ENCODE peak calls at places on chromosomes 12 and 14, in nine cellular contexts. R is A549, L is WTC11, F is lung, I is neural progenitor cell, C is heart right ventricle, A is heart left ventricle, T is mucosa of descending colon, P is AG10803. O is an unnamed sample.

GRCh38 chr14:70995671-70996070 is 88.4 kb downstream of the PCNX1 start:
- DNase-seq in P (peak; percentile 8), R (peak; percentile 76), L (peak; percentile 33), F (no peak), I (no peak), T (peak; percentile 59), C (no peak), A (no peak), O (no peak)

GRCh38 chr12:121626087-121626852 is at the start of gene ORAI1:
- DNase-seq in C (peak; percentile 98), L (peak; percentile 96), R (peak; percentile 96), P (peak; percentile 93), A (peak; percentile 99), F (peak; percentile 95), T (peak; percentile 99), I (peak; percentile 98), O (peak; percentile 98)

GRCh38 chr12:103272949-103273348 is 222.8 kb downstream of the C12orf42 start:
- DNase-seq in C (no peak), P (no peak), R (no peak), F (no peak), T (no peak), A (no peak), I (no peak), L (no peak), O (no peak)

GRCh38 chr12:2244013-2244861 is 191.4 kb downstream of the CACNA1C start:
- DNase-seq in L (peak; percentile 47), C (no peak), I (peak; percentile 76), R (no peak), F (no peak), P (peak; percentile 89), A (no peak), T (no peak), O (peak; percentile 17)

GRCh38 chr14:50355692-50356091 is 41.0 kb downstream of the CDKL1 start:
- DNase-seq in R (no peak), P (no peak), T (no peak), A (no peak), C (no peak), L (no peak), I (no peak), F (no peak), O (no peak)

GRCh38 chr12:117863004-117863709 is 105.6 kb downstream of the KSR2 start:
- DNase-seq in A (no peak), T (no peak), C (no peak), L (no peak), I (no peak), P (peak; percentile 73), F (no peak), R (no peak), O (no peak)

GRCh38 chr12:95143784-95144205 is 70.4 kb upstream of the NR2C1 start:
- DNase-seq in T (no peak), C (no peak), P (peak; percentile 46), F (no peak), L (no peak), A (no peak), R (no peak), I (no peak), O (no peak)

GRCh38 chr12:44677724-44678123 is 198.4 kb downstream of the NELL2 start:
- DNase-seq in F (no peak), T (no peak), L (no peak), C (no peak), I (no peak), R (no peak), P (no peak), A (no peak), O (no peak)

GRCh38 chr12:76032043-76032981 is 736 bp upstream of the PHLDA1 start:
- DNase-seq in T (peak; percentile 31), R (peak; percentile 74), P (peak; percentile 67), C (no peak), I (peak; percentile 67), F (peak; percentile 52), L (peak; percentile 41), A (no peak), O (peak; percentile 15)

GRCh38 chr12:106446429-106447092 is 89.0 kb downstream of the POLR3B start:
- DNase-seq in P (no peak), L (no peak), A (no peak), I (peak; percentile 64), C (no peak), R (no peak), T (no peak), F (no peak), O (no peak)

GRCh38 chr12:24591079-24591626 is 357.7 kb downstream of the BCAT1 start:
- DNase-seq in L (no peak), C (no peak), P (no peak), F (no peak), T (no peak), R (no peak), I (no peak), A (no peak), O (no peak)

GRCh38 chr12:24596768-24597388 is 352.0 kb downstream of the BCAT1 start:
- DNase-seq in P (peak; percentile 38), A (no peak), R (peak; percentile 39), L (no peak), I (peak; percentile 57), T (no peak), F (no peak), C (no peak), O (no peak)

GRCh38 chr12:24599737-24600136 is 349.2 kb downstream of the BCAT1 start:
- DNase-seq in T (no peak), A (no peak), R (no peak), P (no peak), L (no peak), C (no peak), I (no peak), F (no peak), O (no peak)

GRCh38 chr12:24592048-24592447 is 356.9 kb downstream of the BCAT1 start:
- DNase-seq in F (no peak), L (no peak), A (no peak), I (no peak), P (no peak), C (no peak), T (no peak), R (no peak), O (no peak)

DNA sequence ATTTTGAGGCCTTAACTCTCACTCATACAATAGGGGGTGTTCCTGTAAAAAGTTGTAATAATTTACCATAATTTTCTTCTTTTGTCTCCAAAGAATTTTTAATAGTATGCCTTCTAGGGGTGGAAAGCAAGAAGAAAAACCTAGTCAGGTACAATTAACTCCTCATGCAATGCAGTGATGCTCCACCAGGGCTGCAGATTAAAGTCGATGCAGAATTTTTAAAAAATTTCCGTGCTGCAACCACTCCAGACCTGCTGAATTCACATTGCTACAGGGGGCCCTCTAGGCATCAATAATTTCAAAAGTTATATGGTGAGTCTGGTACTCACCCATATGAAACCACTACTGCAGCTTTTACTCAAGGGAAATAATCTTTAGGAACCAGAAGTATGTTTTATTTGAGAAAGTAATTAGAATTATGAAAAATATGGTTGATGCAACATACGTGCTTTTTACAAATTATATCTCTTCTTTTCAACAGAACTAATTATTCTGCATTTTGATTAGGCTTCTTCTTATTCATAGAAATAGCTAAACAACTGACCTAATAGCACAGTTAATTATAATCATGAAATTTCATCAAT is 353.2 kb downstream of the BCAT1 start:
- DNase-seq in L (no peak), F (no peak), R (peak; percentile 9), P (no peak), A (no peak), C (no peak), T (no peak), I (no peak), O (peak; percentile 7)
- TF ChIP-seq CTCF in L (peak; percentile 35), F (no peak), R (no peak), P (peak; percentile 31), A (no peak), C (peak; percentile 24), T (no peak), I (peak; percentile 55), O (peak; percentile 47)

DNA sequence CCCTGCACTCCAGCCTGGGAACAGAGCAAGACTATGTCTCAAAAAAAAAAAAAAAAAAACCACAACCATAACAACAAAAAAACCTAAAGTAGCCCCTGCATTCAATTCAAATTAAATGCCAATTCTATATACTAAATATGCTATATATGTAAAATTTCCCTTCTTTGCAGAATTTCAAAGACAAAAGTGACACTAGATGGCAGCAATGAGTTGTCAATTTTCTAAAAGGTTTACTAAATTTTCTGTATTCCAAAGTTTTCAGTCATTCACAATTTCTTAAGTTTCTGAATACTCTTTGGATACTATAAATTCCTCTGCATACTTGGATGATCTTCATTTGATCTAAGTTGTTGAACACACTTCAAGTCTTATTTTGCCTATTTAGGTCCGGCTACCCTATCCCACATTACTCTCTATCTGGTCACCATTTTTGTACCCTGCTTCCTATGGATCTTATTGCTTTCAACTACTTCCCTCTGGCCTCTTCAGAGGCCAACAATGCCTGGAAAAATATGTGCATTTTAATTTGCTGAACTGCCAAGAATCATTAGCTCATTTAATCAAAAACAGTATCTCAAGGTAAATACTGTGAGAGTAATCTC is 27.9 kb downstream of the HNRNPC start:
- DNase-seq in L (no peak), P (peak; percentile 58), I (no peak), F (no peak), A (no peak), T (no peak), R (peak; percentile 25), C (no peak), O (no peak)
- TF ChIP-seq CTCF in L (peak; percentile 26), P (peak; percentile 55), I (peak; percentile 57), F (no peak), A (peak; percentile 33), T (no peak), R (peak; percentile 53), C (peak; percentile 27), O (peak; percentile 28)

DNA sequence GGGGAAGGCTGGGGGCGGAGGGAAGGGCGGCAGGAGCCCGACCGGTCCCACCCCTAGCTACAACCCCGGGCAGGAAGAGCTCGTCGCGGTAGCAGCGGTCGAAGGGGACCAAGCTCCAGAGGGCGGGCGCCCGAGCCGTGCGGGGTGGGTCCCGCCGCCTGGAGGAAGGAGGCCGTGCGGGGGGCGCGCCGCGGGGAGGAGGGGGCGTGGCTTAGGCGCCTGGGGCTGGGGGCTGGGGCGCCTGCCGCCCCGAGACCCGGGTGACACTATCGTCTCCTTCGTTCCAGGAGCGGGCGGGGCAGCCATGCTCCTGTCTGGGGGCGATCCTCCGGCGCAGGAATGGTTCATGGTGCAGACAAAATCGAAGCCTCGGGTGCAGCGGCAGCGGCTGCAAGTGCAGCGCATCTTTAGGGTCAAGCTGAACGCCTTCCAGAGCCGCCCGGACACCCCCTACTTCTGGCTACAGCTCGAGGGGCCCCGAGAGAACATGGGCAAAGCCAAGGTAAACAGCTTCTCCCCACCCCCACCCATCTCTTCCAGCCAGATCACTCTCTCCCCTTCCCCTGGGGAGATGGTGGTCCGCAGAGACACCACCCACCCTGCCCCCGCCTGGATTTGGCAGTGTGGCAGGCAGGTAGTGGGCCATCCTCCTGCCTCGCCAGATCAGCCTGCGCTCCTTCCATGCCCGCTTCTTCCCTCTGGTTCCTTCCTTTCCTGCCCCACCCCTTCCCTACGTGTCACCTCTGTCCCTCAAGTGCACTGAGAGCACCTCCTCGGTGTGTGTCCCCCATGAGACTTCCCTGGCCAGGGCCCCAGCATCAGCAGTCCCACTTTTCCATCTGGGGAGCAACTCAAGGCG is at the start of gene NYNRIN:
- DNase-seq in R (no peak), L (peak; percentile 70), A (peak; percentile 86), C (peak; percentile 80), P (no peak), I (peak; percentile 84), F (no peak), T (peak; percentile 76), O (peak; percentile 86)
- TF ChIP-seq CTCF in R (no peak), L (no peak), A (no peak), C (no peak), P (no peak), I (no peak), F (no peak), T (no peak), O (no peak)

DNA sequence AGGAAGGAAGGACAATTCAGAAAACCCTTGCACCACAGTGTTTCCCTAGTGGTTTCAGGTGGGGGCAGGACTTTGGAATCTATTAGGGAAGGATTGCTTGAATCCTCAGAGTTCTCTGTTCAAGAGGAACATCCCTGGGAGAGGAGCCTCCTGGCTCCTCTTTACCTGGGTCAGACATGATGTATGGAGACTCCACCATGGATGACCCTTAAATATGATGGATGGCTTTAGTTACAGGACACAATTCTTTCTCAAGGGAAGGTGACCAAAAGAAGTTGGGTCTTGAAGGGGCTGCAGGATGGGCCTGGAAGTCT is 396.6 kb downstream of the NRXN3 start:
- DNase-seq in F (no peak), T (no peak), A (no peak), I (no peak), C (no peak), L (no peak), P (no peak), R (no peak), O (no peak)
- TF ChIP-seq CTCF in F (no peak), T (no peak), A (no peak), I (no peak), C (no peak), L (no peak), P (no peak), R (no peak), O (no peak)

O was measured in nephron progenitor cell.